ENCODE peak calls at places on chromosome X, in ten cellular contexts. Z is GM13976; J is foreskin fibroblast; I is glutamatergic neuron; R is tibial nerve; E is WERI-Rb-1; Q is WTC11; K is CD8-positive, alpha-beta T cell; L is cardiac muscle cell; F is neural crest cell. B is an unnamed sample.

GRCh38 chrX:17412692-17413091 is 37.7 kb downstream of the NHS start:
- DNase-seq in R (no peak), K (no peak), Z (no peak), I (no peak), J (peak; percentile 84), Q (no peak), F (no peak), L (peak; percentile 27), E (no peak), B (no peak)

GRCh38 chrX:39877919-39878318 is 219.8 kb downstream of the BCOR start:
- DNase-seq in L (no peak), Z (no peak), K (no peak), J (no peak), I (peak; percentile 22), E (no peak), R (no peak), F (no peak), Q (no peak), B (no peak)

GRCh38 chrX:68822641-68823410 is 6.0 kb upstream of the EFNB1 start:
- DNase-seq in F (peak; percentile 38), I (peak; percentile 27), L (peak; percentile 81), E (peak; percentile 63), R (no peak), J (peak; percentile 67), Z (peak; percentile 44), K (no peak), Q (no peak), B (no peak)

GRCh38 chrX:33970028-33970932 is 161.8 kb downstream of the FAM47A start:
- DNase-seq in E (no peak), F (no peak), Q (no peak), L (no peak), I (no peak), J (no peak), Z (no peak), K (no peak), R (no peak), B (no peak)

GRCh38 chrX:2650865-2651264 is 40.2 kb upstream of the CD99 start:
- DNase-seq in Q (no peak), F (no peak), L (peak; percentile 60), Z (no peak), J (no peak), K (no peak), R (no peak), I (no peak), E (no peak), B (no peak)

GRCh38 chrX:123171781-123172180 is 12.3 kb upstream of the GRIA3 start:
- DNase-seq in R (no peak), I (no peak), Q (no peak), K (no peak), E (no peak), F (no peak), Z (no peak), L (peak; percentile 18), J (peak; percentile 59), B (no peak)

GRCh38 chrX:54810532-54810931 is 3.0 kb downstream of the MAGED2 start:
- DNase-seq in Z (no peak), J (no peak), K (no peak), E (no peak), R (no peak), F (no peak), L (no peak), I (no peak), Q (no peak), B (no peak)

GRCh38 chrX:44344194-44344593 is 722 bp upstream of the EFHC2 start:
- DNase-seq in J (no peak), L (no peak), I (no peak), Q (peak; percentile 16), F (no peak), R (no peak), E (no peak), Z (peak; percentile 13), K (peak; percentile 34), B (no peak)

GRCh38 chrX:103175944-103176753 is 38.8 kb upstream of the BEX4 start:
- DNase-seq in L (peak; percentile 63), K (peak; percentile 15), R (peak; percentile 56), Z (peak; percentile 64), Q (peak; percentile 60), E (peak; percentile 47), F (peak; percentile 63), J (peak; percentile 73), I (peak; percentile 72), B (peak; percentile 75)

GRCh38 chrX:47208108-47208507 is 10.4 kb upstream of the CDK16 start:
- DNase-seq in E (no peak), L (no peak), Q (no peak), K (no peak), Z (no peak), J (no peak), I (no peak), F (no peak), R (no peak), B (no peak)

GRCh38 chrX:77945910-77946309 is 23.5 kb downstream of the PGAM4 start:
- DNase-seq in Z (no peak), R (no peak), L (no peak), E (no peak), F (no peak), Q (no peak), I (no peak), K (no peak), J (no peak), B (no peak)

GRCh38 chrX:77949840-77950239 is 19.6 kb downstream of the PGAM4 start:
- DNase-seq in L (no peak), Q (no peak), E (no peak), F (no peak), Z (no peak), J (peak; percentile 16), R (no peak), I (no peak), K (no peak), B (no peak)

GRCh38 chrX:77946571-77946970 is 22.9 kb downstream of the PGAM4 start:
- DNase-seq in Q (no peak), F (no peak), K (no peak), L (no peak), R (no peak), Z (no peak), E (no peak), J (no peak), I (no peak), B (no peak)
- TF ChIP-seq CTCF in Q (no peak), F (peak; percentile 39), K (no peak), L (no peak), R (no peak), Z (no peak), E (no peak), J (no peak), I (no peak), B (peak; percentile 71)

DNA sequence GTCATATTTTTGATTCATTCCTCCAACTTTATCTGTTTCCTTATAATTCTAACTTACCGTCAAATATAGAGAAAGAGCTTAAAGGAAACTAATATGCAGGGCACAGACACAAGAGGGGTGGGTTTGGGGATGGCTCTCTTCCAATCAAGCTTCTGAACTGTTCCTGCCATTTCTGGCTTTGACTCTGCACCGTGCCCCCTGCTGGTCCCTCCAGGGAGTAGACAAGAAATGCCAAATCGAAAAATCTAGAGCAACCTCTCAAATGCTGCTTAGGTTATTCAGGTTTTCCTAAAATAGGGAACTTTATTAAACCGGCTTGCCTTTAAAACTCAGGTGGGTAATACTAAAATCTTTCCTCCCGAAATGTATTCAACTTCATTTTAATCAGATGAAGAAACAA is 39.8 kb upstream of the VCX3A start:
- DNase-seq in E (no peak), Z (no peak), L (no peak), J (no peak), R (no peak), K (no peak), Q (peak; percentile 33), I (peak; percentile 24), F (no peak), B (no peak)
- TF ChIP-seq CTCF in E (peak; percentile 52), Z (peak; percentile 18), L (no peak), J (no peak), R (no peak), K (no peak), Q (no peak), I (no peak), F (peak; percentile 51), B (no peak)

GRCh38 chrX:22660756-22661155 is 339.0 kb upstream of the DDX53 start:
- DNase-seq in R (no peak), L (no peak), Z (no peak), J (no peak), F (no peak), K (no peak), Q (no peak), E (no peak), I (no peak), B (no peak)

GRCh38 chrX:22664826-22665225 is 334.9 kb upstream of the DDX53 start:
- DNase-seq in F (no peak), R (no peak), L (no peak), Z (no peak), J (no peak), Q (no peak), E (no peak), I (no peak), K (no peak), B (no peak)

GRCh38 chrX:22662776-22663175 is 337.0 kb upstream of the DDX53 start:
- DNase-seq in Q (no peak), I (no peak), K (no peak), J (no peak), E (no peak), R (no peak), L (no peak), F (no peak), Z (no peak), B (no peak)

GRCh38 chrX:22665818-22666217 is 333.9 kb upstream of the DDX53 start:
- DNase-seq in I (no peak), Q (no peak), E (no peak), R (no peak), Z (no peak), K (no peak), L (no peak), F (no peak), J (no peak), B (no peak)

DNA sequence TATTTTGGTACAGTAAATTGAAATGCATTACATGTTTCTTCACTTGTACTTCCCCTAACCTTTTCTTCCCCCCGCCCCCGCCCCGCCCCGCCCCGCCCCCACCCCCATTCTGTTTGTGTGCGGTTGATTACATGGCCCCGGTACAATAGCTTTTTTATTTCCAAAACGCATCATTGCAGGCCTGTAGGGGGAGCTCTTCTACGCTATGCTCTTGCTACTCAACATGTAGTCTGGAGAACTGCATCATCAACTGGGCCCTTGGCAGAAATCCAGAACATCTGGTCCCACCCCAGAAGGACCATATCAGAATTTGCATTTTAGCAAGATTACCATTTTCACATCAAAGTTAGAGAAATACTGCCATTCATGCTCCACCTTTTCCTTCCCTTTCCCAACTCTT is 333.3 kb upstream of the DDX53 start:
- DNase-seq in R (no peak), K (no peak), Q (peak; percentile 46), E (peak; percentile 39), J (peak; percentile 39), I (peak; percentile 18), L (peak; percentile 60), F (no peak), Z (peak; percentile 6), B (no peak)
- TF ChIP-seq CTCF in R (no peak), K (no peak), Q (no peak), E (peak; percentile 54), J (peak; percentile 4), I (peak; percentile 24), L (peak; percentile 29), F (peak; percentile 45), Z (peak; percentile 13), B (no peak)

DNA sequence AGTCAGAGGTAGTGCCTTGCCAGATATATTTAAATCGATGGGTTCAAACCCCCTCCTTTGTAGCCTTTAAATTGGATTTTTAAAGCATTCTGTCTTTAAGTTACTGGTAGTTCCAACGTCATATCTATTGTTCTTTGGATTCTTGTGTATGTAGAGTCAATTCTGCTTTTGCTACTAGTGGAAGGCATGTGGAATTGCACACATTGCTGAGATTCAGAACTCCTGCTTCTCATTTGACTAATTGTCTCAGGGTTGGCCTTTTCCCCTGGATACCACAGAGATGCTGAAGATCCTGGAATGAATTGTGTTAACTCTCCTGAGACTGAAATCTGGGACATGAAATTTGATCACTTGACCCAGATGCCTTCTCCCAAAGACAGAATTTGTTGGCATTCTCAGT is 328.3 kb upstream of the RPS6KA3 start:
- DNase-seq in F (no peak), L (peak; percentile 19), R (no peak), K (no peak), I (no peak), J (peak; percentile 1), Z (no peak), Q (no peak), E (no peak), B (no peak)
- TF ChIP-seq CTCF in F (peak; percentile 54), L (peak; percentile 35), R (no peak), K (no peak), I (peak; percentile 42), J (no peak), Z (no peak), Q (peak; percentile 37), E (peak; percentile 32), B (peak; percentile 41)

B was measured in mesothelial cell of epicardium.